ENCODE peak calls at places on chromosomes 13 and 19, in seven cellular contexts. M is esophagus squamous epithelium, Q is spleen, O is body of pancreas, B is tibial nerve, F is suprapubic skin, H is A549. I is an unnamed sample. For H3K4me1, the result is how much of the 10 kb centered on the place peaks cover.

GRCh38 chr19:58056261-58056660 is 2.8 kb upstream of the ZNF135 start:
- DNase-seq in M (no peak), Q (no peak), O (no peak), B (no peak), F (no peak), H (no peak), I (no peak)

GRCh38 chr19:19540707-19541515 is 2.8 kb downstream of the CILP2 start:
- DNase-seq in M (no peak), Q (peak), O (peak), B (no peak), F (no peak), H (no peak), I (no peak)

GRCh38 chr13:21212138-21212775 is 35.8 kb downstream of the MRPL57 start:
- DNase-seq in M (no peak), Q (no peak), O (no peak), B (no peak), F (no peak), H (no peak), I (no peak)

GRCh38 chr19:3234800-3235199 is 10.3 kb downstream of the CELF5 start:
- DNase-seq in M (no peak), Q (no peak), O (no peak), B (no peak), F (no peak), H (no peak), I (peak)

GRCh38 chr19:1862424-1863307 is 713 bp downstream of the KLF16 start:
- DNase-seq in M (no peak), Q (peak), O (no peak), B (no peak), F (peak), H (no peak), I (peak)

GRCh38 chr13:45393941-45394570 is 24.1 kb downstream of the SLC25A30 start:
- DNase-seq in M (no peak), Q (no peak), O (peak), B (no peak), F (no peak), H (peak), I (peak)

GRCh38 chr19:14505488-14506239 is 9.7 kb upstream of the GIPC1 start:
- DNase-seq in M (no peak), Q (peak), O (peak), B (no peak), F (peak), H (peak), I (no peak)

GRCh38 chr13:80141114-80141849 is 199.6 kb downstream of the SPRY2 start:
- DNase-seq in M (no peak), Q (no peak), O (peak), B (no peak), F (no peak), H (no peak), I (peak)

GRCh38 chr19:33063356-33064116 is 1.2 kb downstream of the RHPN2 start:
- DNase-seq in M (no peak), Q (no peak), O (peak), B (no peak), F (no peak), H (no peak), I (no peak)

GRCh38 chr19:495440-496332 is 600 bp upstream of the MADCAM1 start:
- DNase-seq in M (no peak), Q (peak), O (no peak), B (no peak), F (no peak), H (peak), I (no peak)

GRCh38 chr19:28703400-28703956 is 509.5 kb downstream of the UQCRFS1 start:
- DNase-seq in M (no peak), Q (no peak), O (no peak), B (no peak), F (no peak), H (no peak), I (no peak)

GRCh38 chr19:42542791-42543190 is 14.5 kb upstream of the CEACAM1 start:
- DNase-seq in M (no peak), Q (no peak), O (no peak), B (no peak), F (peak), H (no peak), I (no peak)

GRCh38 chr13:30991922-30992321 is 59.5 kb downstream of the TEX26 start:
- DNase-seq in M (no peak), Q (no peak), O (no peak), B (no peak), F (no peak), H (no peak), I (no peak)

GRCh38 chr19:2627319-2627829 is 75.1 kb downstream of the GNG7 start:
- DNase-seq in M (peak), Q (peak), O (peak), B (peak), F (peak), H (peak), I (peak)

GRCh38 chr13:100106705-100107104 is 17.8 kb downstream of the PCCA start:
- DNase-seq in M (no peak), Q (no peak), O (no peak), B (no peak), F (no peak), H (no peak), I (no peak)

GRCh38 chr13:77522444-77522843 is 13.1 kb upstream of the SCEL start:
- DNase-seq in M (no peak), Q (no peak), O (no peak), B (no peak), F (no peak), H (no peak), I (no peak)

GRCh38 chr13:77521194-77521593 is 14.3 kb upstream of the SCEL start:
- DNase-seq in M (no peak), Q (no peak), O (no peak), B (no peak), F (no peak), H (peak), I (no peak)

GRCh38 chr13:77518266-77518665 is 17.2 kb upstream of the SCEL start:
- DNase-seq in M (no peak), Q (no peak), O (no peak), B (no peak), F (no peak), H (no peak), I (no peak)

GRCh38 chr13:77521595-77522367 is 13.7 kb upstream of the SCEL start:
- DNase-seq in M (no peak), Q (no peak), O (no peak), B (no peak), F (no peak), H (peak), I (no peak)

GRCh38 chr13:77519808-77520207 is 15.7 kb upstream of the SCEL start:
- DNase-seq in M (no peak), Q (no peak), O (no peak), B (no peak), F (no peak), H (no peak), I (no peak)
- H3K4me1 ChIP-seq in M (under half), Q (under half), O (under half), B (under half), F (under half), H (under half), I (under half)

GRCh38 chr19:4909172-4909896 is at the start of gene UHRF1:
- DNase-seq in M (no peak), Q (no peak), O (no peak), B (no peak), F (no peak), H (no peak), I (no peak)
- TF ChIP-seq POLR2A in M (no peak), Q (no peak), O (no peak), B (no peak), F (no peak), H (peak), I (no peak)

GRCh38 chr19:13017306-13018036 is 22.2 kb downstream of the NFIX start:
- DNase-seq in M (no peak), Q (no peak), O (no peak), B (no peak), F (no peak), H (no peak), I (no peak)

GRCh38 chr19:13019330-13019729 is 24.1 kb downstream of the NFIX start:
- DNase-seq in M (no peak), Q (no peak), O (no peak), B (no peak), F (no peak), H (no peak), I (no peak)

GRCh38 chr19:13016628-13017305 is 21.5 kb downstream of the NFIX start:
- DNase-seq in M (no peak), Q (no peak), O (no peak), B (no peak), F (no peak), H (no peak), I (no peak)

GRCh38 chr19:13020002-13020414 is 24.7 kb downstream of the NFIX start:
- DNase-seq in M (no peak), Q (no peak), O (no peak), B (no peak), F (no peak), H (no peak), I (no peak)

DNA sequence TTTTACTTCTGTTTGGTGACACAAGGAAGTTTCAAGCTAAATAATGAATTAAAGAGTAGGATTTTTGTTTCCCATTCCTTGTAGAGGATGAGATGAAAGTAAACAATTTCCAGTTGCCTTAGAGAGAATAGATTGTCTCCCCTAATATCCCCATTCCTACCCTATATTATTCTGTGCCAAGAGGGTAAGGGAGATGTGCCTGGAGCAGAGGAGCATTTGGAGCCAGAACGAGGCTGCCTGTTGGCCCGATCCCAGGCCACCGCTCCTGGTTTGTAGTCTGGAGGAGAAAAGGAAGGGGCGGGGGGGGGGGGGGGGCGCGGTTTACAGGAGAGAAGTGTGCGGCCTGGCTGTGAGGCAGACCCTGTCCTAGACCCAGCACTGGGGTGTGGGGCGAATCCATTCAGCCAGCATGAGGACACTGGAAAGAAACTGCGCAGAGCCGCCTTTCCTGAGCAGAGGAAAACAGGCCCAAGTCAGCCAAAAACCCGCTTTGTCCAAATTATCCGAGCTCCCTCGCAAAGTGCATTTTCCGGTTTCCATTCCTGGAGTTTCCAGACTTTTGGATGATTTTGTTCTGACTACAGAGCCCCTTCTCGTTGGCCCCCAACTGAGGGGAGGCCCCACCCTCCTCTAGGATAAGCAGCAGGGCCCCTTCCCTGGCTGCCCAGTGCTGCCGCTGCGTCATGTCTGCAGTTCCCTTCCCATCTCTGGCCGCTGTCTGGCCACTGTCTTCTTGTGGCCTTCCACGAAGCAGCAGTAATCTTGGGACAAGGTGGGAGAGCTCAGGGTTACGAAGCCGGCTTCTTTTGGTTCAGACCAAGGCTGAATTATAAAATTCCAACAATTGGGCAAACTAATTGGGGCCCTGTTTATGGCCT is 23.0 kb downstream of the NFIX start:
- DNase-seq in M (no peak), Q (no peak), O (peak), B (no peak), F (peak), H (no peak), I (peak)
- H3K4me1 ChIP-seq in M (half or more), Q (half or more), O (under half), B (under half), F (half or more), H (under half), I (half or more)

DNA sequence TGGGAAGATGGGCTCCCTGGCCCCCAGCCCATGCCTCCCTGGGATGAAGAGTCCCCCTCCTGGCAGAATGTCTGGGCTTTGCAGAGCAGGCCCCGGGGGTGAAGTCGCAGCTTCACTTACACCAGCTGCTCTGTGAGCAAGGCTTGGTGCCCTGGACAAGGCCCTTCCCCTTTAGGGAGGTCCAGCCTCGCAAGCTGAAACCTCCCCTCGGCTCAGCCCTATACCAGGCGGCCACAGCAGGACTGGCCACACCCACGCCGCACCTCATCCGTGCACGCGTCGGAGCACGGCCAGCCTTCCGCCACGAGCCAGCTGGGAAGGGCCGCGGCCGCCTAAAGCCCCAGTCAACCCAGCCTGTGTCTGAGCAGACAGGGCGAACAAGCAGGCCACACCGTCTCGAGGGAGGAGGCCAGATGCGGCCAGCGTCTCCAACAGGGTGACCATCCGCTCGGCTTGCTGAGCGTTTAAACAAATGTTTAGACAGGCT is 83.2 kb upstream of the MCF2L start:
- DNase-seq in M (no peak), Q (peak), O (peak), B (peak), F (no peak), H (peak), I (peak)
- TF ChIP-seq POLR2A in M (no peak), Q (no peak), O (peak), B (no peak), F (no peak), H (peak), I (no peak)

GRCh38 chr19:46772170-46773017 is 16.0 kb downstream of the SLC1A5 start:
- DNase-seq in M (no peak), Q (no peak), O (no peak), B (no peak), F (no peak), H (no peak), I (no peak)
- H3K4me1 ChIP-seq in M (under half), Q (under half), O (under half), B (under half), F (under half), H (under half), I (under half)

DNA sequence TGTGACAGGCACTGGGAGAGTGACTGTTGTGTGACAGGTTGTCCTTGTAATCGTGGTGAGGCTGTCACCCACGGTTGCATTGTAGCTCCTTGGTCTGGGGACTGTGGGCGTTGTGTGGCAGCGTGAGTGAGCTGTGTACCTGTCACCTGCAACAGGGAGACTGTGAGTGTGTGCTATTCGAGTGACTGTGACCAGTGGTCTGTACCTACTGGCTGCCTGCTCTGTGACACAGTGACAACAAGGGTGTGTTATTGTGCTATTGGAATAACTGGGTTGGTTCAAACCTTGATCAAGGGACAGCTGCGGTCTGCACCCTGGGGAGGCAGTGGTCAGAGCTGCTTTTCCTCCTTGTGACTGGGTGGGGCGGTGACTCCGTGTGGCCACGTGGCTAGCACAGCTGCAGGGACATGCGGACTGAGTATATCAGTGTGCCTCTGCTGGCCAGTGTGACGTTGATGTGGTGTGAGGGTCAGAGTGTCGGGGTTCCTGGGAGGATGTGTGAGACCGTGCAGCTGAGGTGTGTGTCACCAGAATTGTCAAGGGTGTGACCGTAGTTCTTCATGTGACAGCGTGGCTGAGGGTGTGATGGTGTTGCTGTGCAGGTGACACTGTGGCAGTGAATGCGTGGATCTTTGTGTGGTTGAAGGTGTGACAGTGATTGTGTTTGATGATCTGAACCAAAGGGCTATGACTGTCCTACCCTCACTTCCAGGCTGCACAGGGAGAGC is 10.1 kb upstream of the NFIX start:
- DNase-seq in M (no peak), Q (no peak), O (peak), B (peak), F (peak), H (no peak), I (peak)
- TF ChIP-seq POLR2A in M (no peak), Q (no peak), O (peak), B (no peak), F (no peak), H (no peak), I (no peak)

DNA sequence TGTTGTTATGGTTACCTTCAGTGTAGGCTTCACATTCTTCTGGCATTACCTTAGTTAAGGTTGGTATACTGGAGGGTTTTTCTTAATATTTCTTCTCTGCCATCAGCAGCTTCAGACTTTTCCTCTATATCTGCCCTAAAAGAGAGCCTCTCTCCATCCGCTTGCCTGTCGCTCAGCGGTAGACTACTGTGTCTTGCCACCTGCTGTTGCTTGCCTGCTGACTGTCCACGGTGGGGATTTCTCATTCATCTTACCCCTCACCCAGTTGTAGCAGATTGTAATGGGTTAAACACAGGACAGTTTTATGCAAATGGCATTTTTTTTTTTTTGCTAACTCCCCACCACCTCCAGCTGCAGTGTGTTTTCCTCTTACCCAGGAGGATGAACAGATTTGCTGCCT is 577.2 kb downstream of the SLITRK5 start:
- DNase-seq in M (no peak), Q (no peak), O (no peak), B (no peak), F (no peak), H (no peak), I (no peak)
- H3K4me1 ChIP-seq in M (under half), Q (under half), O (under half), B (under half), F (under half), H (under half), I (under half)

GRCh38 chr19:39506598-39506943 is 7.8 kb downstream of the DLL3 start:
- DNase-seq in M (no peak), Q (no peak), O (no peak), B (no peak), F (no peak), H (no peak), I (no peak)

GRCh38 chr19:39507715-39508364 is 7.1 kb upstream of the SELENOV start:
- DNase-seq in M (no peak), Q (no peak), O (no peak), B (no peak), F (no peak), H (no peak), I (no peak)

GRCh38 chr19:39509233-39509632 is 5.7 kb upstream of the SELENOV start:
- DNase-seq in M (no peak), Q (no peak), O (no peak), B (no peak), F (no peak), H (no peak), I (no peak)

GRCh38 chr19:39508629-39509028 is 6.3 kb upstream of the SELENOV start:
- DNase-seq in M (no peak), Q (no peak), O (no peak), B (no peak), F (no peak), H (no peak), I (no peak)

DNA sequence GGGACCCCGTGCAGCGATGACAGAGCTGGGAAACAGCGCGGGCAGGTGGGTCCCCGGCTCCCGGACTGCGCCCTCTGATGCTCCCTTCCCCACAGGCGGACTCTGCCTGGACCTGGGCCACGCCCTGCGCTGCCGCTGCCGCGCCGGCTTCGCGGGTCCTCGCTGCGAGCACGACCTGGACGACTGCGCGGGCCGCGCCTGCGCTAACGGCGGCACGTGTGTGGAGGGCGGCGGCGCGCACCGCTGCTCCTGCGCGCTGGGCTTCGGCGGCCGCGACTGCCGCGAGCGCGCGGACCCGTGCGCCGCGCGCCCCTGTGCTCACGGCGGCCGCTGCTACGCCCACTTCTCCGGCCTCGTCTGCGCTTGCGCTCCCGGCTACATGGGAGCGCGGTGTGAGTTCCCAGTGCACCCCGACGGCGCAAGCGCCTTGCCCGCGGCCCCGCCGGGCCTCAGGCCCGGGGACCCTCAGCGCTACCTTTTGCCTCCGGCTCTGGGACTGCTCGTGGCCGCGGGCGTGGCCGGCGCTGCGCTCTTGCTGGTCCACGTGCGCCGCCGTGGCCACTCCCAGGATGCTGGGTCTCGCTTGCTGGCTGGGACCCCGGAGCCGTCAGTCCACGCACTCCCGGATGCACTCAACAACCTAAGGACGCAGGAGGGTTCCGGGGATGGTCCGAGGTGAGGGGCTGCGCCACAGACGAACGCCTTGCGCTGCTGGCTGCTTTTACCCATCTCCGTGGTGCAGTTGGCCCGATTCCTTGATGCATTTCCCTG is 7.8 kb upstream of the SELENOV start:
- DNase-seq in M (no peak), Q (peak), O (peak), B (no peak), F (no peak), H (peak), I (peak)
- TF ChIP-seq POLR2A in M (no peak), Q (no peak), O (no peak), B (no peak), F (no peak), H (peak), I (no peak)

DNA sequence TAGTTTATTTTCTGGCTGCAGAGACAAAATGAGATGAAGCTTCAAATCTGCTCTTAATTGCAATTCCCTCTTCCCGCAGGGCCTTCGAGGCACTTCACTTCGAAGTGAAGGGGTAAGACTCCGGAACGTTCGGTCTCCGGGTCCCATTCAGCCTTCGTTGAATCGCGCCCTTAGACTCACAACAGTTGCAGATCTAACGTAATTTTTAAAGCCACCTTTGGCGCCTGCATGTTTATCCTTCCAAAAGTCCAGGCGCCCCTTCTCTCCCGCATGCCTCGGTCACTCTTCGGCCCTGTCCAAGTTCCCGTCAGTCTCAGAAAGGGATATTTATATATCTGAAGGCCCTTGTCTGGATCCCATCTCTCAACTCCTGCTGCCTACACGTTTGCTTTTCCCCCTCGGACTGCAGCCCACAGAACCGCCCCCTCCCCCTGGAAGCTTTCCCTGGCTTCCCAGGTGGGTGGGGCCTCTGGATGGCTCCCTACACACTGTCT is 912 bp upstream of the KCTD12 start:
- DNase-seq in M (no peak), Q (peak), O (peak), B (no peak), F (no peak), H (no peak), I (no peak)
- H3K4me1 ChIP-seq in M (under half), Q (half or more), O (under half), B (under half), F (under half), H (under half), I (under half)